ENCODE peak calls at places on chromosomes 4 and X, in ten cellular contexts. O is GM10248, H is mucosa of descending colon, T is PC-3, C is tibial nerve, G is PC-9, E is HCT116, D is A549, U is tibial artery, R is pancreas. K is an unnamed sample.

GRCh38 chr4:83132065-83132464 is 17.5 kb upstream of the PLAC8 start:
- DNase-seq in E (no peak), C (no peak), H (no peak), T (no peak), R (no peak), D (no peak), G (no peak), O (no peak), U (no peak), K (no peak)

GRCh38 chr4:11424000-11424399 is 4.7 kb downstream of the HS3ST1 start:
- DNase-seq in U (no peak), G (no peak), D (peak; percentile 28), H (no peak), E (no peak), O (peak; percentile 58), T (peak; percentile 6), R (no peak), C (peak; percentile 20), K (peak; percentile 40)

GRCh38 chr4:5728451-5728850 is 17.4 kb downstream of the EVC start:
- DNase-seq in D (no peak), C (no peak), T (no peak), R (no peak), E (no peak), G (no peak), O (no peak), H (no peak), U (no peak), K (no peak)

GRCh38 chr4:101367201-101367600 is 19.9 kb upstream of the PPP3CA start:
- DNase-seq in O (no peak), H (no peak), T (peak; percentile 86), U (no peak), D (peak; percentile 9), G (peak; percentile 86), E (no peak), R (no peak), C (no peak), K (no peak)

GRCh38 chrX:48695524-48695875 is 1.0 kb upstream of the SUV39H1 start:
- DNase-seq in E (no peak), U (no peak), R (no peak), O (no peak), D (no peak), H (no peak), T (peak; percentile 11), G (no peak), C (no peak), K (no peak)

GRCh38 chr4:181966084-181966483 is 277.1 kb upstream of the TENM3 start:
- DNase-seq in H (no peak), D (no peak), C (no peak), R (no peak), E (no peak), O (no peak), T (no peak), U (no peak), G (no peak), K (no peak)

GRCh38 chr4:101242441-101242840 is 104.9 kb downstream of the PPP3CA start:
- DNase-seq in G (no peak), C (no peak), T (no peak), U (no peak), O (no peak), E (no peak), D (no peak), H (no peak), R (no peak), K (no peak)

GRCh38 chr4:53781614-53782467 is 190.6 kb upstream of the LNX1 start:
- DNase-seq in R (no peak), G (no peak), D (peak; percentile 87), C (no peak), U (no peak), E (no peak), H (no peak), O (no peak), T (peak; percentile 98), K (no peak)

GRCh38 chr4:182212211-182212761 is 30.9 kb upstream of the TENM3 start:
- DNase-seq in O (no peak), D (no peak), C (no peak), U (no peak), T (no peak), H (no peak), E (no peak), R (no peak), G (no peak), K (no peak)

GRCh38 chrX:122565952-122566351 is 618.1 kb upstream of the GRIA3 start:
- DNase-seq in E (peak; percentile 7), H (peak; percentile 19), G (peak; percentile 55), D (peak; percentile 9), T (peak; percentile 72), R (no peak), O (no peak), U (no peak), C (no peak), K (peak; percentile 24)

GRCh38 chrX:81241753-81242152 is 39.9 kb downstream of the SH3BGRL start:
- DNase-seq in C (no peak), E (no peak), T (no peak), H (no peak), R (peak; percentile 26), G (no peak), O (no peak), D (no peak), U (no peak), K (no peak)

GRCh38 chr4:184434021-184434420 is 40.3 kb downstream of the IRF2 start:
- DNase-seq in U (no peak), R (no peak), T (no peak), O (no peak), E (no peak), C (no peak), H (no peak), D (no peak), G (no peak), K (no peak)

GRCh38 chr4:82284858-82285805 is 88.7 kb downstream of the HNRNPD start:
- DNase-seq in U (peak; percentile 100), G (peak; percentile 93), R (peak; percentile 100), E (peak; percentile 96), D (peak; percentile 98), T (peak; percentile 96), C (peak; percentile 96), O (peak; percentile 92), H (peak; percentile 100), K (peak; percentile 98)

GRCh38 chrX:146907391-146908240 is 93.1 kb upstream of the CXorf51A start:
- DNase-seq in C (no peak), D (no peak), T (no peak), U (no peak), H (no peak), O (no peak), R (peak; percentile 47), G (no peak), E (no peak), K (no peak)

GRCh38 chr4:6962211-6963041 is 52.8 kb downstream of the TBC1D14 start:
- DNase-seq in G (no peak), H (peak; percentile 37), C (no peak), O (peak; percentile 14), U (no peak), D (no peak), T (no peak), E (no peak), R (peak; percentile 73), K (no peak)

GRCh38 chr4:107740950-107741701 is 21.1 kb upstream of the PAPSS1 start:
- DNase-seq in H (peak; percentile 29), C (peak; percentile 63), D (no peak), G (no peak), R (no peak), U (peak; percentile 78), O (no peak), T (peak; percentile 21), E (no peak), K (no peak)

GRCh38 chrX:7093305-7093704 is 54.2 kb upstream of the STS start:
- DNase-seq in U (no peak), R (no peak), C (no peak), E (no peak), H (no peak), T (no peak), D (no peak), O (no peak), G (no peak), K (no peak)

GRCh38 chrX:128781506-128781905 is 729.3 kb upstream of the ACTRT1 start:
- DNase-seq in O (peak; percentile 13), G (no peak), R (no peak), U (no peak), D (peak; percentile 44), H (peak; percentile 33), T (peak; percentile 46), C (no peak), E (no peak), K (peak; percentile 19)

GRCh38 chr4:158315706-158316105 is 105.4 kb downstream of the TMEM144 start:
- DNase-seq in E (no peak), O (no peak), C (no peak), D (no peak), U (no peak), H (no peak), T (peak; percentile 45), G (no peak), R (no peak), K (no peak)

DNA sequence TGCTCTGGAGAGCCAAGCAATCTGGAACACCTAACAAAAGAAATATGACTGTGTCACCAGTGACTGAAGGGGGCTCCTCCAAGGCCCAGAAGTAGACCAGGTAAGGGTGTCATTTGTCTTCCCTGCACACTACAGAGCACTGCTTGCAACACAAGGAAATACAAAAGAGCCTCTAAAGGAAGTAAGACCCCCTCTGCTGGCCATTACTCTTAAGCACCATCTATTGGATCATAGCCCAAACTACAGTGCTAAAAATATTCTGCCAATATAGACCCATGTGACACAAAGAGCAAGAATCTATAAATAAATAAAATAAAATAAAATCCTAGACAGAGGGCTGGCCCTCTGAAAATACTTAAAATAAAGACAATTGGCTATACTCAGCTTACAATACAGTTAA is 528.7 kb downstream of the TMA16 start:
- DNase-seq in O (no peak), E (peak; percentile 12), H (no peak), G (no peak), U (no peak), C (no peak), R (no peak), D (no peak), T (no peak), K (no peak)
- TF ChIP-seq CTCF in O (no peak), E (peak; percentile 25), H (no peak), G (no peak), U (no peak), C (no peak), R (no peak), D (no peak), T (peak; percentile 31), K (no peak)

GRCh38 chr4:95156452-95156765 is 392.4 kb downstream of the UNC5C start:
- DNase-seq in G (no peak), D (no peak), C (no peak), H (no peak), O (no peak), R (no peak), T (no peak), E (no peak), U (no peak), K (no peak)
- TF ChIP-seq CTCF in G (no peak), D (no peak), C (no peak), H (no peak), O (no peak), R (no peak), T (no peak), E (no peak), U (no peak), K (no peak)

GRCh38 chr4:186946682-186947294 is 223.1 kb upstream of the FAT1 start:
- DNase-seq in E (peak; percentile 79), R (peak; percentile 88), G (no peak), O (no peak), U (no peak), D (peak; percentile 79), C (no peak), H (peak; percentile 82), T (peak; percentile 81), K (peak; percentile 77)
- TF ChIP-seq CTCF in E (peak; percentile 82), R (peak; percentile 17), G (no peak), O (no peak), U (no peak), D (peak; percentile 48), C (no peak), H (peak; percentile 54), T (peak; percentile 75), K (peak; percentile 42)

GRCh38 chr4:104531390-104531789 is 36.7 kb upstream of the CXXC4 start:
- DNase-seq in E (no peak), D (no peak), C (no peak), U (no peak), O (no peak), G (no peak), T (no peak), H (no peak), R (no peak), K (no peak)
- TF ChIP-seq CTCF in E (peak; percentile 16), D (no peak), C (no peak), U (no peak), O (no peak), G (no peak), T (no peak), H (no peak), R (no peak), K (no peak)

K was measured in Calu3.